ENCODE peak calls at places on chromosome 18, in eight cellular contexts. One of them, this sample, is unnamed.

GRCh38 chr18:35782926-35783325 is 189.6 kb upstream of the RMP24 start:
- DNase-seq in CD8-positive, alpha-beta T cell: no peak
- DNase-seq in A549: no peak
- DNase-seq in lower leg skin: no peak
- DNase-seq in GM23248: no peak
- DNase-seq in tibial nerve: no peak
- DNase-seq in effector memory CD4-positive, alpha-beta T cell: no peak
- DNase-seq in thyroid gland: no peak
- DNase-seq in this sample: no peak

GRCh38 chr18:64693756-64694155 is 544.9 kb upstream of the LINC00305 start:
- DNase-seq in lower leg skin: no peak
- DNase-seq in GM23248: no peak
- DNase-seq in thyroid gland: no peak
- DNase-seq in effector memory CD4-positive, alpha-beta T cell: no peak
- DNase-seq in tibial nerve: no peak
- DNase-seq in CD8-positive, alpha-beta T cell: no peak
- DNase-seq in A549: no peak
- DNase-seq in this sample: no peak

GRCh38 chr18:56563568-56563967 is 74.8 kb downstream of the TXNL1 start:
- DNase-seq in effector memory CD4-positive, alpha-beta T cell: no peak
- DNase-seq in CD8-positive, alpha-beta T cell: no peak
- DNase-seq in lower leg skin: no peak
- DNase-seq in GM23248: no peak
- DNase-seq in A549: no peak
- DNase-seq in thyroid gland: no peak
- DNase-seq in tibial nerve: no peak
- DNase-seq in this sample: no peak

GRCh38 chr18:24678113-24678512 is 217.7 kb downstream of the HRH4 start:
- DNase-seq in tibial nerve: no peak
- DNase-seq in thyroid gland: no peak
- DNase-seq in A549: no peak
- DNase-seq in GM23248: no peak
- DNase-seq in effector memory CD4-positive, alpha-beta T cell: no peak
- DNase-seq in CD8-positive, alpha-beta T cell: no peak
- DNase-seq in lower leg skin: no peak
- DNase-seq in this sample: no peak

GRCh38 chr18:39871976-39872375 is 2083.1 kb upstream of the PIK3C3 start:
- DNase-seq in lower leg skin: no peak
- DNase-seq in GM23248: no peak
- DNase-seq in tibial nerve: no peak
- DNase-seq in effector memory CD4-positive, alpha-beta T cell: no peak
- DNase-seq in thyroid gland: no peak
- DNase-seq in A549: no peak
- DNase-seq in CD8-positive, alpha-beta T cell: no peak
- DNase-seq in this sample: no peak

GRCh38 chr18:77422974-77423373 is 173.3 kb downstream of the GALR1 start:
- DNase-seq in effector memory CD4-positive, alpha-beta T cell: no peak
- DNase-seq in GM23248: no peak
- DNase-seq in CD8-positive, alpha-beta T cell: no peak
- DNase-seq in A549: no peak
- DNase-seq in tibial nerve: no peak
- DNase-seq in thyroid gland: no peak
- DNase-seq in lower leg skin: no peak
- DNase-seq in this sample: no peak

GRCh38 chr18:78242796-78243195 is 736.8 kb upstream of the SALL3 start:
- DNase-seq in tibial nerve: peak; percentile 14
- DNase-seq in lower leg skin: no peak
- DNase-seq in GM23248: peak; percentile 11
- DNase-seq in thyroid gland: no peak
- DNase-seq in A549: no peak
- DNase-seq in effector memory CD4-positive, alpha-beta T cell: no peak
- DNase-seq in CD8-positive, alpha-beta T cell: no peak
- DNase-seq in this sample: no peak

GRCh38 chr18:24656571-24656971 is 196.1 kb downstream of the HRH4 start:
- DNase-seq in A549: no peak
- DNase-seq in thyroid gland: no peak
- DNase-seq in effector memory CD4-positive, alpha-beta T cell: no peak
- DNase-seq in lower leg skin: no peak
- DNase-seq in GM23248: peak; percentile 72
- DNase-seq in tibial nerve: no peak
- DNase-seq in CD8-positive, alpha-beta T cell: no peak
- DNase-seq in this sample: no peak

GRCh38 chr18:35470440-35470839 is 27.3 kb downstream of the INO80C start:
- DNase-seq in GM23248: peak; percentile 28
- DNase-seq in A549: no peak
- DNase-seq in lower leg skin: no peak
- DNase-seq in tibial nerve: no peak
- DNase-seq in effector memory CD4-positive, alpha-beta T cell: no peak
- DNase-seq in thyroid gland: peak; percentile 39
- DNase-seq in CD8-positive, alpha-beta T cell: no peak
- DNase-seq in this sample: peak; percentile 95

GRCh38 chr18:46155652-46156051 is 51.5 kb downstream of the HAUS1 start:
- DNase-seq in lower leg skin: no peak
- DNase-seq in GM23248: peak; percentile 95
- DNase-seq in thyroid gland: no peak
- DNase-seq in A549: no peak
- DNase-seq in effector memory CD4-positive, alpha-beta T cell: peak; percentile 16
- DNase-seq in tibial nerve: no peak
- DNase-seq in CD8-positive, alpha-beta T cell: peak; percentile 12
- DNase-seq in this sample: no peak

GRCh38 chr18:79483971-79484491 is 88.3 kb downstream of the NFATC1 start:
- DNase-seq in GM23248: no peak
- DNase-seq in lower leg skin: no peak
- DNase-seq in thyroid gland: no peak
- DNase-seq in A549: no peak
- DNase-seq in tibial nerve: no peak
- DNase-seq in effector memory CD4-positive, alpha-beta T cell: no peak
- DNase-seq in CD8-positive, alpha-beta T cell: no peak
- DNase-seq in this sample: no peak

GRCh38 chr18:39692367-39693011 is 2126.9 kb upstream of the CELF4 start:
- DNase-seq in CD8-positive, alpha-beta T cell: no peak
- DNase-seq in tibial nerve: no peak
- DNase-seq in A549: no peak
- DNase-seq in thyroid gland: no peak
- DNase-seq in GM23248: no peak
- DNase-seq in effector memory CD4-positive, alpha-beta T cell: no peak
- DNase-seq in lower leg skin: no peak
- DNase-seq in this sample: no peak

DNA sequence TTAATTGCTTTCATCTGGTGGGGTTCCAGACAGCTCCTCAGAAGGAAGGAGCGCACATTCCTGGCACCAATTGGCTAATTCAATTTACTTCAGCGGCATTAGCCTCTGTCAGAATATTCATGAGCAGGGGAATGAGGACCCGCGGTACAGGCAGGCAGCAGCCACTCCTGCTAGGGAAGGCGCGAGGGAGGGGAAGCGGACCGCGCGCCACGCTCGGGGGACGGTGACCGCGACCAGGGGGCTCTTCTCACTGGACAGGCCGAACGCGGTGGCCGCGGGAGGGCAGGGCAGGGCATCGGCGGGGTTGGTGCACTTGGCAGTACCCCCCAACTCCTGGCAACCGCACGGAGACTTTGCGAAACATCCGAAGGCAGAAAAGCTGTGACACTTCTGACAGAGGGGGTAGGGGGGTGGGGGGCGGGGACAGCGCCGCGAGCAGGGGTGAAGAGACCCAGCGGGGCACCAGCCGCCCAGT is at the start of gene CDH20:
- DNase-seq in A549: no peak
- DNase-seq in lower leg skin: no peak
- DNase-seq in thyroid gland: no peak
- DNase-seq in tibial nerve: no peak
- DNase-seq in effector memory CD4-positive, alpha-beta T cell: no peak
- DNase-seq in GM23248: no peak
- DNase-seq in CD8-positive, alpha-beta T cell: no peak
- DNase-seq in this sample: no peak
- H3K4me3 ChIP-seq in A549: no peak within 1 kb of the TSS
- H3K4me3 ChIP-seq in lower leg skin: peak within 1 kb of the TSS; percentile 8
- H3K4me3 ChIP-seq in thyroid gland: no peak within 1 kb of the TSS
- H3K4me3 ChIP-seq in tibial nerve: peak within 1 kb of the TSS; percentile 31
- H3K4me3 ChIP-seq in effector memory CD4-positive, alpha-beta T cell: no peak within 1 kb of the TSS
- H3K4me3 ChIP-seq in GM23248: peak within 1 kb of the TSS; percentile 69
- H3K4me3 ChIP-seq in CD8-positive, alpha-beta T cell: no peak within 1 kb of the TSS
- H3K4me3 ChIP-seq in this sample: no peak within 1 kb of the TSS

GRCh38 chr18:13612111-13612997 is 114.0 kb downstream of the FAM210A start:
- DNase-seq in CD8-positive, alpha-beta T cell: peak; percentile 77
- DNase-seq in thyroid gland: no peak
- DNase-seq in effector memory CD4-positive, alpha-beta T cell: peak; percentile 66
- DNase-seq in lower leg skin: no peak
- DNase-seq in GM23248: peak; percentile 21
- DNase-seq in A549: no peak
- DNase-seq in tibial nerve: no peak
- DNase-seq in this sample: no peak

GRCh38 chr18:13611058-13611615 is 115.2 kb downstream of the FAM210A start:
- DNase-seq in CD8-positive, alpha-beta T cell: no peak
- DNase-seq in A549: no peak
- DNase-seq in thyroid gland: no peak
- DNase-seq in tibial nerve: no peak
- DNase-seq in lower leg skin: no peak
- DNase-seq in GM23248: peak; percentile 66
- DNase-seq in effector memory CD4-positive, alpha-beta T cell: no peak
- DNase-seq in this sample: no peak

GRCh38 chr18:13611616-13612110 is 114.7 kb downstream of the FAM210A start:
- DNase-seq in tibial nerve: no peak
- DNase-seq in thyroid gland: no peak
- DNase-seq in CD8-positive, alpha-beta T cell: no peak
- DNase-seq in lower leg skin: no peak
- DNase-seq in A549: no peak
- DNase-seq in GM23248: peak; percentile 61
- DNase-seq in effector memory CD4-positive, alpha-beta T cell: no peak
- DNase-seq in this sample: no peak

GRCh38 chr18:13608791-13609552 is 117.4 kb downstream of the FAM210A start:
- DNase-seq in thyroid gland: peak; percentile 44
- DNase-seq in GM23248: no peak
- DNase-seq in effector memory CD4-positive, alpha-beta T cell: no peak
- DNase-seq in lower leg skin: no peak
- DNase-seq in CD8-positive, alpha-beta T cell: peak; percentile 37
- DNase-seq in tibial nerve: no peak
- DNase-seq in A549: no peak
- DNase-seq in this sample: peak; percentile 34

DNA sequence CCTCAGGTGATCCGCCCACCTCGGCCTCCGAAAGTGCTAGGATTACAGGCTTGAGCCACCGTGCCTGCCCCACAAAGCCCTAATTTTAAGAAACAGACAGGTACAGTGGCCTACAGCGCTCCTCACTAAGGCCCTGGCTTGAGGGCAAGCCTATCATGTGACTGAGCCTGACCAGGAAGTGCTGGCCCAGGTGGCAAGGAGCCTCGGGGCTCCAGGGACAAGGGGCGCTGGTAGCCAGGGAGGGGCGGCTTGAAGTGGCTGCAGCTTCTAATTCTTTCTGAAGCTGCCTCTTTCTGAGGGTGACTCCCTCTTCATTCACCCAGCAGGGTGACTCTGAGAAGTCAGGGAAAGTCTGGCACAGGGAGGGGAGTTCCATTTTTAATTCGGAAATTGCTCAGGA is 115.8 kb downstream of the FAM210A start:
- DNase-seq in lower leg skin: no peak
- DNase-seq in CD8-positive, alpha-beta T cell: no peak
- DNase-seq in tibial nerve: no peak
- DNase-seq in thyroid gland: no peak
- DNase-seq in GM23248: peak; percentile 27
- DNase-seq in A549: no peak
- DNase-seq in effector memory CD4-positive, alpha-beta T cell: no peak
- DNase-seq in this sample: no peak
- H3K4me3 ChIP-seq in lower leg skin: no peak overlapping the region
- H3K4me3 ChIP-seq in CD8-positive, alpha-beta T cell: no peak overlapping the region
- H3K4me3 ChIP-seq in tibial nerve: peak overlapping the region; percentile 31
- H3K4me3 ChIP-seq in thyroid gland: no peak overlapping the region
- H3K4me3 ChIP-seq in GM23248: peak overlapping the region; percentile 66
- H3K4me3 ChIP-seq in A549: no peak overlapping the region
- H3K4me3 ChIP-seq in effector memory CD4-positive, alpha-beta T cell: no peak overlapping the region
- H3K4me3 ChIP-seq in this sample: no peak overlapping the region

DNA sequence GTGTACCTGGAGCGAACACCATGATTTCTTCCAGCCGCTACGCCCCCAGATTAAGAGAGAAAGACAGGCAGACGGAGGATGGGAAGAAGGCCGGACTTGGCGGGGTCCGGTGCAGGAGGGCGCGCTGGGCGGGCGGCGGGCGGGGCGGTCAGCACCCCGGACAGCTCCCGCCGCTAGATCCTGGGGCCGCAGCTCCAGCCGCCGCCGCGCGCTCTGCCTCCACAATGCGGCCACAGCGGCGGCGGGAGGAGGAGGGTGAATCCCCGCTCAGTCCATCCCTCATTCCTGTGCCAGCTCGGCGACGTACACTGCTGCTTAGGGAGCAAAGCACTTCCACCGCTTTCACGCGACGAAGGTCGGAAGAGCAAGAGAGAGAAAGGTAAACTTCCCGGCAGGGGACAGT is at the start of gene AKAIN1:
- DNase-seq in thyroid gland: peak; percentile 17
- DNase-seq in GM23248: peak; percentile 65
- DNase-seq in lower leg skin: no peak
- DNase-seq in tibial nerve: no peak
- DNase-seq in effector memory CD4-positive, alpha-beta T cell: no peak
- DNase-seq in CD8-positive, alpha-beta T cell: no peak
- DNase-seq in A549: peak; percentile 0
- DNase-seq in this sample: no peak
- H3K4me3 ChIP-seq in thyroid gland: no peak within 1 kb of the TSS
- H3K4me3 ChIP-seq in GM23248: no peak within 1 kb of the TSS
- H3K4me3 ChIP-seq in lower leg skin: no peak within 1 kb of the TSS
- H3K4me3 ChIP-seq in tibial nerve: no peak within 1 kb of the TSS
- H3K4me3 ChIP-seq in effector memory CD4-positive, alpha-beta T cell: no peak within 1 kb of the TSS
- H3K4me3 ChIP-seq in CD8-positive, alpha-beta T cell: peak within 1 kb of the TSS; percentile 20
- H3K4me3 ChIP-seq in A549: no peak within 1 kb of the TSS
- H3K4me3 ChIP-seq in this sample: no peak within 1 kb of the TSS

GRCh38 chr18:62183578-62184195 is 3.2 kb downstream of the PIGN start:
- DNase-seq in effector memory CD4-positive, alpha-beta T cell: peak; percentile 32
- DNase-seq in lower leg skin: no peak
- DNase-seq in A549: peak; percentile 13
- DNase-seq in thyroid gland: peak; percentile 16
- DNase-seq in CD8-positive, alpha-beta T cell: peak; percentile 13
- DNase-seq in GM23248: peak; percentile 67
- DNase-seq in tibial nerve: peak; percentile 51
- DNase-seq in this sample: no peak

GRCh38 chr18:62186656-62187542 is at the start of the genes PIGN and RELCH:
- DNase-seq in lower leg skin: peak; percentile 97
- DNase-seq in thyroid gland: peak; percentile 96
- DNase-seq in CD8-positive, alpha-beta T cell: peak; percentile 89
- DNase-seq in tibial nerve: peak; percentile 96
- DNase-seq in effector memory CD4-positive, alpha-beta T cell: peak; percentile 95
- DNase-seq in A549: peak; percentile 92
- DNase-seq in GM23248: peak; percentile 99
- DNase-seq in this sample: peak; percentile 97

GRCh38 chr18:62187543-62188378 is 706 bp downstream of the RELCH start:
- DNase-seq in effector memory CD4-positive, alpha-beta T cell: no peak
- DNase-seq in lower leg skin: peak; percentile 21
- DNase-seq in GM23248: peak; percentile 73
- DNase-seq in tibial nerve: peak; percentile 6
- DNase-seq in thyroid gland: peak; percentile 19
- DNase-seq in CD8-positive, alpha-beta T cell: peak; percentile 9
- DNase-seq in A549: no peak
- DNase-seq in this sample: no peak

DNA sequence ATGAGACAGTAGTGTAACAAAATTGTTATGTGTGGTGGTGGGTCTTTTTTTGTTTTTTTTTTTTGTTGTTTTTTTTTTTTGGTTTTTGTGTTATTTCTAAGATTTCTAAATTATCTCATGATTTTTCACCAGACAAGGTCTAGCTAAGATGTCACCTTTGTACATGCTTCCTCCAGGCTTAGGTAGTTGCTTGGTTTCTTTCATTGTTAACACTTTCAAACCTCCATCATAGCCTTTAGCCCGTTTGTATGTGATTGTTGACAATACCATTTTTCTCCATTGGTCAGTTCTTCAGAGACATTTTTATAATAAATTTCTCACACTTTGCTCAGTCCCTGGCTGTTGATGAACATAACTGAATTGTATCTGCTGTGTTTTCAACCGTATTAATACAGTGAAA is 2.2 kb downstream of the RELCH start:
- DNase-seq in thyroid gland: no peak
- DNase-seq in tibial nerve: no peak
- DNase-seq in CD8-positive, alpha-beta T cell: no peak
- DNase-seq in effector memory CD4-positive, alpha-beta T cell: no peak
- DNase-seq in GM23248: no peak
- DNase-seq in A549: no peak
- DNase-seq in lower leg skin: no peak
- DNase-seq in this sample: no peak
- H3K4me3 ChIP-seq in thyroid gland: no peak overlapping the region
- H3K4me3 ChIP-seq in tibial nerve: no peak overlapping the region
- H3K4me3 ChIP-seq in CD8-positive, alpha-beta T cell: peak overlapping the region; percentile 25
- H3K4me3 ChIP-seq in effector memory CD4-positive, alpha-beta T cell: no peak overlapping the region
- H3K4me3 ChIP-seq in GM23248: peak overlapping the region; percentile 100
- H3K4me3 ChIP-seq in A549: peak overlapping the region; percentile 96
- H3K4me3 ChIP-seq in lower leg skin: no peak overlapping the region
- H3K4me3 ChIP-seq in this sample: peak overlapping the region; percentile 88